ENCODE peak calls at places on chromosome 2, in seven cellular contexts. E is AG04450; H is effector memory CD4-positive, alpha-beta T cell; U is AG09309; V is astrocyte of the spinal cord; C is fibroblast of pulmonary artery; Q is neural progenitor cell. L is an unnamed sample.

GRCh38 chr2:151192681-151193080 is 69.0 kb downstream of the RBM43 start:
- DNase-seq in C (no peak), Q (no peak), E (no peak), U (no peak), H (no peak), V (no peak), L (no peak)

GRCh38 chr2:134401789-134402188 is 147.9 kb downstream of the MGAT5 start:
- DNase-seq in Q (no peak), C (no peak), E (no peak), U (no peak), V (no peak), H (no peak), L (no peak)

GRCh38 chr2:138716183-138716582 is 64.0 kb downstream of the NXPH2 start:
- DNase-seq in U (no peak), Q (no peak), H (no peak), V (no peak), C (no peak), E (no peak), L (no peak)

GRCh38 chr2:187336332-187336731 is 111.7 kb downstream of the CALCRL start:
- DNase-seq in V (no peak), C (no peak), Q (no peak), E (no peak), H (no peak), U (no peak), L (no peak)

GRCh38 chr2:101496279-101496678 is 21.4 kb upstream of the RFX8 start:
- DNase-seq in H (no peak), Q (peak), C (no peak), E (no peak), U (no peak), V (no peak), L (no peak)

GRCh38 chr2:151197184-151198070 is 64.2 kb downstream of the RBM43 start:
- DNase-seq in E (no peak), C (no peak), U (no peak), Q (no peak), H (no peak), V (no peak), L (no peak)

GRCh38 chr2:12313445-12314118 is 403.2 kb upstream of the TRIB2 start:
- DNase-seq in V (peak), H (no peak), Q (peak), E (no peak), U (no peak), C (no peak), L (no peak)

GRCh38 chr2:150232871-150233270 is 254.6 kb downstream of the RND3 start:
- DNase-seq in C (no peak), V (no peak), U (no peak), H (no peak), E (no peak), Q (no peak), L (no peak)

GRCh38 chr2:24238158-24238557 is 63.3 kb downstream of the FAM228A start:
- DNase-seq in H (no peak), E (no peak), V (no peak), C (no peak), U (no peak), Q (no peak), L (no peak)

GRCh38 chr2:19538411-19538963 is 180.1 kb upstream of the OSR1 start:
- DNase-seq in E (peak), U (peak), H (no peak), C (peak), V (peak), Q (no peak), L (no peak)

GRCh38 chr2:188734688-188735087 is 239.5 kb upstream of the COL3A1 start:
- DNase-seq in C (no peak), U (no peak), V (peak), E (no peak), Q (peak), H (no peak), L (no peak)

GRCh38 chr2:226835420-226835795 is 446 bp upstream of the RHBDD1 start:
- DNase-seq in U (no peak), E (no peak), V (no peak), H (no peak), C (no peak), Q (no peak), L (no peak)

GRCh38 chr2:204255469-204255868 is 289.8 kb upstream of the PARD3B start:
- DNase-seq in Q (no peak), C (no peak), U (no peak), V (no peak), E (no peak), H (no peak), L (no peak)

GRCh38 chr2:173550143-173550542 is 195.5 kb downstream of the CDCA7 start:
- DNase-seq in C (peak), E (no peak), V (peak), H (no peak), U (peak), Q (no peak), L (no peak)

GRCh38 chr2:164697688-164698290 is 76.5 kb upstream of the GRB14 start:
- DNase-seq in H (no peak), U (no peak), C (peak), V (peak), Q (peak), E (no peak), L (no peak)

GRCh38 chr2:28662044-28662443 is 89.6 kb upstream of the PPP1CB start:
- DNase-seq in C (no peak), H (no peak), V (no peak), E (no peak), U (no peak), Q (no peak), L (no peak)

GRCh38 chr2:166127217-166128155 is at the start of gene SCN1A:
- DNase-seq in Q (peak), H (no peak), C (peak), U (peak), V (peak), E (peak), L (no peak)

GRCh38 chr2:171837736-171838135 is 56.3 kb downstream of the SLC25A12 start:
- DNase-seq in V (no peak), Q (no peak), H (no peak), C (peak), U (no peak), E (no peak), L (no peak)

GRCh38 chr2:187383043-187383800 is 64.8 kb downstream of the CALCRL start:
- DNase-seq in E (no peak), C (peak), Q (no peak), V (peak), H (no peak), U (no peak), L (no peak)

GRCh38 chr2:21740529-21740928 is 616.8 kb downstream of the TDRD15 start:
- DNase-seq in Q (no peak), E (no peak), H (no peak), V (no peak), C (no peak), U (no peak), L (no peak)

GRCh38 chr2:54185105-54185504 is 69.7 kb downstream of the ACYP2 start:
- DNase-seq in Q (no peak), C (no peak), E (no peak), H (no peak), V (no peak), U (no peak), L (no peak)

GRCh38 chr2:205496777-205497176 is 185.5 kb upstream of the NRP2 start:
- DNase-seq in U (peak), C (peak), Q (no peak), H (no peak), V (peak), E (peak), L (no peak)

GRCh38 chr2:86791574-86791973 is 861 bp upstream of the CD8A start:
- DNase-seq in V (no peak), Q (peak), C (no peak), E (no peak), H (no peak), U (no peak), L (no peak)

GRCh38 chr2:86790134-86790827 is 432 bp downstream of the CD8A start:
- DNase-seq in Q (peak), H (no peak), C (no peak), U (no peak), E (no peak), V (no peak), L (no peak)

GRCh38 chr2:86788881-86789686 is 1.6 kb downstream of the CD8A start:
- DNase-seq in V (no peak), Q (peak), U (no peak), E (no peak), C (no peak), H (no peak), L (no peak)

GRCh38 chr2:86789687-86790133 is 1.0 kb downstream of the CD8A start:
- DNase-seq in V (no peak), E (no peak), H (no peak), U (no peak), Q (no peak), C (no peak), L (no peak)

GRCh38 chr2:86790828-86791561 is at the start of gene CD8A:
- DNase-seq in C (peak), U (no peak), E (no peak), Q (peak), H (no peak), V (no peak), L (no peak)
- H3K4me3 ChIP-seq in C (no peak), U (no peak), E (no peak), Q (peak), H (peak), V (no peak), L (peak)

DNA sequence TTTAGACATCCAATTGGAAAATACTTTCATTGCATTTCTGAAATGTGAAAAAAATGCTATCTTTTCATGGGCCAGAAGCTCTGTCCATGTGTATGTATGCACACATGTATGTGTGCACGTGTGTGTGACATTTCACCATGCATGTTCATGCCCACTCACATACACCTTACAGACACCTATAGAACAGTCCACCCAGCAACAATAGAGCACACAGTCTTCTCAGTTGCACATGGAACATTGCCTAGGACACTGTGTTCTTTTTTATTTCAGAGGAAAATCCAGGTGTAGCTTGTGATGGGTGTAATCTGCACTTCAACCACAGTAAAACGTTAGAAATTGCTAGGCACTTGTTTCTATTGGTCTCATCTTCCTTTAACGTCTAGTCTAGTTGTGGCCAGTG is 114.8 kb upstream of the RGPD4 start:
- DNase-seq in H (no peak), C (no peak), E (no peak), V (no peak), Q (no peak), U (no peak), L (no peak)
- H3K4me3 ChIP-seq in H (no peak), C (no peak), E (no peak), V (no peak), Q (no peak), U (no peak), L (no peak)

DNA sequence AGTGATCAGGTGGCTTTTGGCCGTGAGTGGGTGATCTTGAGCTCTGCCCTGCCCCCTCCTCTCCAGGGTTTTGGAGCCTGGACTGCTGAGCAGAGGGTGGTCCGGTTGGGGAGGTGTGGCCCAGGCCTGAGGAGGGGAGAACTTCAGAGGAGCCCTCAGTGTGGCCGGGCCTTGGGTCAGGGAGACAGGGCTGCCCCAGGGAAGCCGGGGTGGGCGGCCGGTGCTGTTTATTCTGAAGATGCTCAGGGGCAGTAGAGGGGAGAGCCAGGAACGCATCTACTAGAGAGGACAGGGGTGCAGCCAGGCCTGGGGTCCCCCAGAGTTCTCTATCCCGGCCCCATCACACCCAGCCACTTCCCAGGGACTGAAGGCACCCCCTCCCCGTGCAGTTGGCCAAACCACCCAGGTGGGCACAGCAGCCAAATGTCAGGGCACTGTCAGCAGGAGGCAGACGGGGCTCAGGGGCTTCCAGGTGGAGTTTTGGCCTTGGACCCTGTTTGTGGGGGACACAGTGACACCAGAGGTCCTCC is 971 bp downstream of the ERFE start:
- DNase-seq in C (no peak), E (no peak), Q (no peak), V (no peak), H (no peak), U (no peak), L (no peak)
- H3K4me3 ChIP-seq in C (no peak), E (peak), Q (peak), V (peak), H (no peak), U (no peak), L (no peak)

GRCh38 chr2:127526940-127527804 is 883 bp upstream of the IWS1 start:
- DNase-seq in C (no peak), E (no peak), U (no peak), H (no peak), V (no peak), Q (peak), L (no peak)
- H3K4me3 ChIP-seq in C (peak), E (peak), U (peak), H (peak), V (peak), Q (peak), L (peak)